ENCODE peak calls at places on chromosomes 13 and 19, in four cellular contexts. O is A549; E is CD8-positive, alpha-beta T cell; R is heart left ventricle. Z is an unnamed sample. For H3K4me1, the result is how much of the 10 kb centered on the place peaks cover.

GRCh38 chr13:78602561-78603239 is 652 bp downstream of the POU4F1 start:
- DNase-seq in E (no peak), R (no peak), O (no peak), Z (peak)

GRCh38 chr13:96796234-96796633 is 198.0 kb downstream of the OXGR1 start:
- DNase-seq in O (no peak), E (no peak), R (no peak), Z (no peak)

GRCh38 chr19:13505761-13506549 is at the start of gene CACNA1A:
- DNase-seq in R (no peak), E (no peak), O (no peak), Z (no peak)

GRCh38 chr19:29677001-29677781 is 11.9 kb downstream of the PLEKHF1 start:
- DNase-seq in R (no peak), E (no peak), O (no peak), Z (no peak)

GRCh38 chr19:41808663-41809566 is 12.5 kb downstream of the CEACAM3 start:
- DNase-seq in R (peak), O (no peak), E (no peak), Z (peak)

GRCh38 chr13:63184693-63185092 is 1769.0 kb upstream of the PCDH20 start:
- DNase-seq in E (no peak), O (peak), R (no peak), Z (no peak)

GRCh38 chr19:46860846-46861690 is at the start of gene ARHGAP35:
- DNase-seq in R (no peak), E (peak), O (no peak), Z (no peak)

GRCh38 chr19:55370305-55370988 is at the start of gene IL11:
- DNase-seq in R (peak), O (peak), E (no peak), Z (no peak)

DNA sequence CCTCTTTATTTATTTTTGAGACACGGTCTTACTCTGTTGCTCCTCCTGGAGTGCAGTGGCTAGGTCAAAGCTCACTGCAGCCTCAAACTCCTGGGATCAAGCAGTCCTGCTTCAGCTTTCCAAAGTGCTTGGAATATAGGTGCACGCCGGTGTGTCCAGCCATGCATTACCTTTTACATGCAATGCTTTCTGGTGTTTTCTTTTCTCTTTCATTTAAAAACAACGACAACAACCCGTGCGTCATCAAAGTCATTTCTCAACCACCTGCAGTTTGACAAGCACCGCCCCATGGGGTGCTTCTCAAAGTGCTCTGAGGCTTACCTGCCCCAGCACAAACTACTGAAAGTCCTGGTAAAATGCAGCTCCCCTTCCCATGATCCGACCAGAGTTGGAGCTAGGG is 7.0 kb downstream of the QTRT1 start:
- DNase-seq in R (no peak), O (no peak), E (no peak), Z (no peak)
- H3K4me1 ChIP-seq in R (under half), O (under half), E (under half), Z (under half)

GRCh38 chr19:32302778-32303177 is 42.6 kb upstream of the ZNF507 start:
- DNase-seq in O (no peak), R (no peak), E (no peak), Z (no peak)
- H3K4me1 ChIP-seq in O (under half), R (under half), E (under half), Z (under half)

GRCh38 chr13:40187324-40187795 is 479.1 kb downstream of the FOXO1 start:
- DNase-seq in R (no peak), E (peak), O (no peak), Z (no peak)
- H3K4me1 ChIP-seq in R (under half), E (half or more), O (under half), Z (under half)

GRCh38 chr19:2977686-2978466 is 512 bp downstream of the TLE6 start:
- DNase-seq in R (no peak), O (no peak), E (no peak), Z (no peak)

GRCh38 chr19:2977001-2977685 is at the start of gene TLE6:
- DNase-seq in O (peak), R (peak), E (peak), Z (peak)

GRCh38 chr19:2974342-2974932 is 2.9 kb upstream of the TLE6 start:
- DNase-seq in O (no peak), E (no peak), R (no peak), Z (peak)

GRCh38 chr19:2978467-2978767 is 1.1 kb downstream of the TLE6 start:
- DNase-seq in O (no peak), E (no peak), R (no peak), Z (no peak)

GRCh38 chr19:2976609-2977000 is 759 bp upstream of the TLE6 start:
- DNase-seq in E (no peak), R (no peak), O (no peak), Z (no peak)
- H3K4me1 ChIP-seq in E (under half), R (half or more), O (under half), Z (under half)

GRCh38 chr19:6272913-6273600 is 6.7 kb downstream of the MLLT1 start:
- DNase-seq in R (no peak), O (no peak), E (no peak), Z (no peak)
- H3K4me1 ChIP-seq in R (half or more), O (under half), E (under half), Z (under half)